ENCODE peak calls at places on chromosome 22, in eight cellular contexts. One of them, this sample, is unnamed.
A peak's percentile ranks its signal among the peaks of the same experiment; 100 is the strongest.

GRCh38 chr22:42062506-42063190 is 8.0 kb downstream of the NAGA start:
- DNase-seq in WERI-Rb-1: no peak
- DNase-seq in cardiac muscle cell: no peak
- DNase-seq in Peyer's patch: no peak
- DNase-seq in GM10248: peak; percentile 14
- DNase-seq in ovary: no peak
- DNase-seq in heart right ventricle: no peak
- DNase-seq in CD4-positive, alpha-beta T cell: no peak
- DNase-seq in this sample: no peak

GRCh38 chr22:49540084-49540483 is 287.6 kb downstream of the BRD1 start:
- DNase-seq in heart right ventricle: no peak
- DNase-seq in ovary: no peak
- DNase-seq in WERI-Rb-1: no peak
- DNase-seq in Peyer's patch: no peak
- DNase-seq in GM10248: no peak
- DNase-seq in cardiac muscle cell: no peak
- DNase-seq in CD4-positive, alpha-beta T cell: no peak
- DNase-seq in this sample: no peak

GRCh38 chr22:49779226-49779625 is 48.4 kb downstream of the BRD1 start:
- DNase-seq in Peyer's patch: no peak
- DNase-seq in heart right ventricle: no peak
- DNase-seq in ovary: no peak
- DNase-seq in CD4-positive, alpha-beta T cell: no peak
- DNase-seq in cardiac muscle cell: peak; percentile 18
- DNase-seq in GM10248: no peak
- DNase-seq in WERI-Rb-1: no peak
- DNase-seq in this sample: peak; percentile 6

GRCh38 chr22:23638611-23639010 is 6.5 kb upstream of the DRICH1 start:
- DNase-seq in CD4-positive, alpha-beta T cell: no peak
- DNase-seq in Peyer's patch: no peak
- DNase-seq in heart right ventricle: no peak
- DNase-seq in GM10248: no peak
- DNase-seq in WERI-Rb-1: no peak
- DNase-seq in ovary: no peak
- DNase-seq in cardiac muscle cell: no peak
- DNase-seq in this sample: no peak

GRCh38 chr22:31629741-31630184 is 32.3 kb downstream of the PISD start:
- DNase-seq in WERI-Rb-1: no peak
- DNase-seq in cardiac muscle cell: peak; percentile 8
- DNase-seq in heart right ventricle: no peak
- DNase-seq in GM10248: no peak
- DNase-seq in Peyer's patch: no peak
- DNase-seq in ovary: no peak
- DNase-seq in CD4-positive, alpha-beta T cell: no peak
- DNase-seq in this sample: no peak

GRCh38 chr22:40211481-40212052 is 33.8 kb downstream of the TNRC6B start:
- DNase-seq in ovary: no peak
- DNase-seq in cardiac muscle cell: no peak
- DNase-seq in Peyer's patch: no peak
- DNase-seq in heart right ventricle: no peak
- DNase-seq in CD4-positive, alpha-beta T cell: no peak
- DNase-seq in GM10248: no peak
- DNase-seq in WERI-Rb-1: no peak
- DNase-seq in this sample: no peak

GRCh38 chr22:48047722-48048500 is 1285.5 kb downstream of the TBC1D22A start:
- DNase-seq in cardiac muscle cell: no peak
- DNase-seq in ovary: no peak
- DNase-seq in GM10248: no peak
- DNase-seq in Peyer's patch: no peak
- DNase-seq in WERI-Rb-1: no peak
- DNase-seq in CD4-positive, alpha-beta T cell: no peak
- DNase-seq in heart right ventricle: no peak
- DNase-seq in this sample: no peak

GRCh38 chr22:46280999-46281623 is 13.3 kb downstream of the TTC38 start:
- DNase-seq in cardiac muscle cell: no peak
- DNase-seq in CD4-positive, alpha-beta T cell: no peak
- DNase-seq in heart right ventricle: no peak
- DNase-seq in Peyer's patch: peak; percentile 73
- DNase-seq in ovary: no peak
- DNase-seq in GM10248: no peak
- DNase-seq in WERI-Rb-1: no peak
- DNase-seq in this sample: no peak

GRCh38 chr22:17035246-17035645 is 27.2 kb upstream of the GAB4 start:
- DNase-seq in heart right ventricle: no peak
- DNase-seq in ovary: no peak
- DNase-seq in GM10248: no peak
- DNase-seq in cardiac muscle cell: no peak
- DNase-seq in WERI-Rb-1: no peak
- DNase-seq in Peyer's patch: no peak
- DNase-seq in CD4-positive, alpha-beta T cell: no peak
- DNase-seq in this sample: no peak

GRCh38 chr22:36086629-36087254 is 58.1 kb upstream of the RBFOX2 start:
- DNase-seq in WERI-Rb-1: no peak
- DNase-seq in GM10248: no peak
- DNase-seq in Peyer's patch: no peak
- DNase-seq in CD4-positive, alpha-beta T cell: no peak
- DNase-seq in cardiac muscle cell: no peak
- DNase-seq in heart right ventricle: no peak
- DNase-seq in ovary: no peak
- DNase-seq in this sample: no peak

GRCh38 chr22:34414467-34415440 is 494.5 kb upstream of the LARGE1 start:
- DNase-seq in heart right ventricle: no peak
- DNase-seq in cardiac muscle cell: peak; percentile 93
- DNase-seq in CD4-positive, alpha-beta T cell: no peak
- DNase-seq in ovary: no peak
- DNase-seq in Peyer's patch: no peak
- DNase-seq in GM10248: peak; percentile 16
- DNase-seq in WERI-Rb-1: peak; percentile 79
- DNase-seq in this sample: no peak

DNA sequence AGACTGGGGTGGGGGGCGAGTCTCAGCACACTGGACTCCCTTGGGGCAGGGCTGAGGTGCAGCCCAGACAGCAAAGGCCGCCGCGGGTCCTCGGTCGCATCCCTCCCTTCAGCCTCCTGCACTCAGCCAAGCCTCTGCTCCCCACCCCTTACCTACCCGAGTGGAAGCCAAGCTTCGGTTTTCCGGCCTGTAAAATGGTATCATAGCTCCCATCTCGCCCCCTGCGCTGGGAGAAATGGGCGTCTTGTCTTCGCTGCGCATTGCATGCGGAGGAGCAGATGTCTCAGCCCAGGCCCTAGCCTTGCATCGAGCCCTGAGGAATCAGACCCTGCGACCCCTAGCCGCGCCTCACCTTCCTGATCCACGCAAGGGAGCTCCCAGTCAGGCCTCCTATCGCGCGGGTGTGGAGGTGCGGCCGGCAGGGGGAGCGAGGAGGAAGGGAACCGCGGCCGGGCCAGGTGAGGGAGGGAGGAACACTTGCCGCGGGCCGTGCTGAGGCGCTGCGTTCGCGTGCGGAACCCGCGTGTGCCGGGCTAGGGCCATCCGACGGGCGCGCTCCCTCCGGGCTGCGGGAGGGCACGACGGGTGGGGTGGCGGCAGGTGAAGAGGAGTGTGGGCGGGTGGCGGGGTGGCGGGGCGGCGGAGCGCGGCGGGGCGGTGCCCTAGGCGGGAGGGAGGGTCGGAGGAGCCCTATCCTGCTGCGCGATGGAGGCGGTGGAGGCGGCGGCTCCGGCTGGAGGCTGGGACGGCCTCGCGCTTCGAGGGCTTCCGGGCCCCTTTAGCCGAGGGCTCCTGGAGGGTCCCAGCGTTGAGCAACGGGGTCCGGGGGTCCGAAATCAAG is 4.1 kb upstream of the TBX1 start:
- DNase-seq in ovary: no peak
- DNase-seq in cardiac muscle cell: peak; percentile 62
- DNase-seq in Peyer's patch: peak; percentile 74
- DNase-seq in GM10248: peak; percentile 80
- DNase-seq in CD4-positive, alpha-beta T cell: peak; percentile 59
- DNase-seq in WERI-Rb-1: peak; percentile 32
- DNase-seq in heart right ventricle: peak; percentile 59
- DNase-seq in this sample: no peak
- TF ChIP-seq CTCF in ovary: no peak
- TF ChIP-seq CTCF in cardiac muscle cell: peak; percentile 47
- TF ChIP-seq CTCF in Peyer's patch: peak; percentile 76
- TF ChIP-seq CTCF in GM10248: peak; percentile 64
- TF ChIP-seq CTCF in CD4-positive, alpha-beta T cell: peak; percentile 62
- TF ChIP-seq CTCF in WERI-Rb-1: no peak
- TF ChIP-seq CTCF in heart right ventricle: peak; percentile 47
- TF ChIP-seq CTCF in this sample: peak; percentile 27

GRCh38 chr22:27112273-27112672 is 454.9 kb downstream of the MIAT start:
- DNase-seq in Peyer's patch: no peak
- DNase-seq in GM10248: no peak
- DNase-seq in cardiac muscle cell: no peak
- DNase-seq in CD4-positive, alpha-beta T cell: no peak
- DNase-seq in ovary: no peak
- DNase-seq in heart right ventricle: no peak
- DNase-seq in WERI-Rb-1: no peak
- DNase-seq in this sample: no peak

GRCh38 chr22:27111796-27112195 is 454.4 kb downstream of the MIAT start:
- DNase-seq in CD4-positive, alpha-beta T cell: no peak
- DNase-seq in WERI-Rb-1: no peak
- DNase-seq in Peyer's patch: no peak
- DNase-seq in cardiac muscle cell: no peak
- DNase-seq in GM10248: no peak
- DNase-seq in heart right ventricle: no peak
- DNase-seq in ovary: no peak
- DNase-seq in this sample: no peak

GRCh38 chr22:27114186-27114585 is 456.8 kb downstream of the MIAT start:
- DNase-seq in ovary: no peak
- DNase-seq in Peyer's patch: no peak
- DNase-seq in CD4-positive, alpha-beta T cell: no peak
- DNase-seq in cardiac muscle cell: no peak
- DNase-seq in GM10248: no peak
- DNase-seq in heart right ventricle: no peak
- DNase-seq in WERI-Rb-1: no peak
- DNase-seq in this sample: no peak

GRCh38 chr22:27115410-27115809 is 458.0 kb downstream of the MIAT start:
- DNase-seq in WERI-Rb-1: no peak
- DNase-seq in GM10248: no peak
- DNase-seq in CD4-positive, alpha-beta T cell: no peak
- DNase-seq in cardiac muscle cell: no peak
- DNase-seq in heart right ventricle: no peak
- DNase-seq in ovary: no peak
- DNase-seq in Peyer's patch: no peak
- DNase-seq in this sample: no peak

DNA sequence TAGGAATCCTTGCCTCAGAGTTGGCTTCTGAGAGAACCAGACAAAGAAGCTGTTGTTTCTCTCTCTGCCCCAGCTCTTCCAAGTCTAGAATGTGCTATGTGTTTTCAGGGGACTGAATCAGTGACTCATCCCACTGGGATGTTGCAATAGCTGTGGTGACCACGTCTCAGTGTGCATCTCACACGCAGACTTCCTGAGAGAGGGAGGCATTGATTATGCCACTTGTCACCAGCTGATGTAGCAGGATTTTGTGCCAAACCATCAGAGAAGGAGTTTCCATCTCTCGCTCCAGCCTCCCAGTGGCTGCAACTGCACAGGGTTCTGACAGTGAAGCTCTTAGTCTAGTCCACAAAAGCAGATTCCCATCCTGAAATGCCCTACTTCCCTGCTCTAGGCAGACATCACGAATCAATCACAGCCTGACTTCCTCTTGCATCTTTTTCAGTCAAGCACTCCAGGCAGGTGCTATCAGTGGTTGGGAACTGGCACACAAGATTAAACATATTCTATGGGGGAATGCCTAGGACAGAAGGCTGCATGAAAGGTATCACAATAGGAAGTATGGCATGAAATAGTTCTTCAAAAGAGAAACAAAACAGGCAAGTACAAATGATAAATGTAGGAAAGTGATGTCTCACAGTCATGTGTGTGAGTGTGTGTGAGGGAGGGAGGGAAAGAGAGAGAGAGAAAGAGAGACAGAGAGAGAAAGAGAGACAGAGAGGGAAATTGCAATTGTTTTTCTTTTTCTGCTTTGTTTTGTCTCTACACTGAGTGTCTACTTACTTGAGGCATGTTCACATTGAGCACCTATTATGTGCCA is 456.0 kb downstream of the MIAT start:
- DNase-seq in cardiac muscle cell: no peak
- DNase-seq in GM10248: no peak
- DNase-seq in CD4-positive, alpha-beta T cell: no peak
- DNase-seq in heart right ventricle: no peak
- DNase-seq in Peyer's patch: peak; percentile 20
- DNase-seq in ovary: no peak
- DNase-seq in WERI-Rb-1: no peak
- DNase-seq in this sample: peak; percentile 56
- TF ChIP-seq CTCF in cardiac muscle cell: no peak
- TF ChIP-seq CTCF in GM10248: no peak
- TF ChIP-seq CTCF in CD4-positive, alpha-beta T cell: no peak
- TF ChIP-seq CTCF in heart right ventricle: no peak
- TF ChIP-seq CTCF in Peyer's patch: no peak
- TF ChIP-seq CTCF in ovary: no peak
- TF ChIP-seq CTCF in WERI-Rb-1: no peak
- TF ChIP-seq CTCF in this sample: no peak

GRCh38 chr22:29306175-29306829 is at the start of gene GAS2L1:
- DNase-seq in CD4-positive, alpha-beta T cell: no peak
- DNase-seq in WERI-Rb-1: peak; percentile 94
- DNase-seq in heart right ventricle: peak; percentile 90
- DNase-seq in cardiac muscle cell: peak; percentile 89
- DNase-seq in ovary: peak; percentile 82
- DNase-seq in Peyer's patch: peak; percentile 37
- DNase-seq in GM10248: peak; percentile 70
- DNase-seq in this sample: peak; percentile 93
- TF ChIP-seq CTCF in CD4-positive, alpha-beta T cell: no peak
- TF ChIP-seq CTCF in WERI-Rb-1: peak; percentile 64
- TF ChIP-seq CTCF in heart right ventricle: peak; percentile 90
- TF ChIP-seq CTCF in cardiac muscle cell: peak; percentile 66
- TF ChIP-seq CTCF in ovary: peak; percentile 39
- TF ChIP-seq CTCF in Peyer's patch: peak; percentile 71
- TF ChIP-seq CTCF in GM10248: peak; percentile 63
- TF ChIP-seq CTCF in this sample: peak; percentile 78

GRCh38 chr22:37316875-37317371 is 34.6 kb downstream of the CYTH4 start:
- DNase-seq in ovary: peak; percentile 55
- DNase-seq in heart right ventricle: peak; percentile 62
- DNase-seq in cardiac muscle cell: peak; percentile 91
- DNase-seq in CD4-positive, alpha-beta T cell: peak; percentile 59
- DNase-seq in GM10248: peak; percentile 92
- DNase-seq in WERI-Rb-1: peak; percentile 85
- DNase-seq in Peyer's patch: peak; percentile 70
- DNase-seq in this sample: peak; percentile 63

GRCh38 chr22:37316405-37316804 is 34.1 kb downstream of the CYTH4 start:
- DNase-seq in WERI-Rb-1: no peak
- DNase-seq in CD4-positive, alpha-beta T cell: no peak
- DNase-seq in heart right ventricle: no peak
- DNase-seq in cardiac muscle cell: no peak
- DNase-seq in Peyer's patch: no peak
- DNase-seq in ovary: no peak
- DNase-seq in GM10248: no peak
- DNase-seq in this sample: no peak

GRCh38 chr22:37317698-37318210 is 35.4 kb downstream of the CYTH4 start:
- DNase-seq in CD4-positive, alpha-beta T cell: no peak
- DNase-seq in cardiac muscle cell: no peak
- DNase-seq in WERI-Rb-1: no peak
- DNase-seq in ovary: no peak
- DNase-seq in GM10248: no peak
- DNase-seq in heart right ventricle: no peak
- DNase-seq in Peyer's patch: no peak
- DNase-seq in this sample: no peak

GRCh38 chr22:37319469-37319868 is 37.2 kb downstream of the CYTH4 start:
- DNase-seq in WERI-Rb-1: no peak
- DNase-seq in Peyer's patch: no peak
- DNase-seq in CD4-positive, alpha-beta T cell: no peak
- DNase-seq in cardiac muscle cell: peak; percentile 14
- DNase-seq in GM10248: no peak
- DNase-seq in heart right ventricle: no peak
- DNase-seq in ovary: no peak
- DNase-seq in this sample: no peak

GRCh38 chr22:37318255-37319109 is 36.2 kb downstream of the CYTH4 start:
- DNase-seq in Peyer's patch: no peak
- DNase-seq in GM10248: no peak
- DNase-seq in WERI-Rb-1: no peak
- DNase-seq in cardiac muscle cell: no peak
- DNase-seq in CD4-positive, alpha-beta T cell: no peak
- DNase-seq in ovary: no peak
- DNase-seq in heart right ventricle: no peak
- DNase-seq in this sample: no peak
- TF ChIP-seq CTCF in Peyer's patch: no peak
- TF ChIP-seq CTCF in GM10248: no peak
- TF ChIP-seq CTCF in WERI-Rb-1: peak; percentile 63
- TF ChIP-seq CTCF in cardiac muscle cell: no peak
- TF ChIP-seq CTCF in CD4-positive, alpha-beta T cell: no peak
- TF ChIP-seq CTCF in ovary: no peak
- TF ChIP-seq CTCF in heart right ventricle: no peak
- TF ChIP-seq CTCF in this sample: no peak